ENCODE peak calls at places on chromosomes 13 and 19, in nine cellular contexts. B, X, D, O, A, F, W, V and R are unnamed samples.

GRCh38 chr13:85313761-85314503 is 485.3 kb downstream of the SLITRK6 start:
- DNase-seq in B (no peak), X (no peak), D (no peak), O (peak; percentile 40), A (no peak), F (peak; percentile 57), W (no peak), V (no peak), R (no peak)

GRCh38 chr13:110415669-110416068 is 108.6 kb downstream of the COL4A2 start:
- DNase-seq in B (no peak), X (no peak), D (no peak), O (no peak), A (no peak), F (peak; percentile 50), W (no peak), V (no peak), R (no peak)

GRCh38 chr19:38031423-38031770 is 124.4 kb downstream of the SIPA1L3 start:
- DNase-seq in B (no peak), X (no peak), D (no peak), O (no peak), A (no peak), F (no peak), W (no peak), V (no peak), R (no peak)

GRCh38 chr19:47698631-47699359 is 14.4 kb upstream of the EHD2 start:
- DNase-seq in B (no peak), X (no peak), D (no peak), O (no peak), A (no peak), F (no peak), W (no peak), V (no peak), R (peak; percentile 84)

GRCh38 chr13:20090349-20090748 is 70.5 kb downstream of the GJA3 start:
- DNase-seq in B (no peak), X (no peak), D (no peak), O (no peak), A (no peak), F (no peak), W (no peak), V (no peak), R (no peak)

GRCh38 chr19:46618670-46619231 is 6.1 kb downstream of the PTGIR start:
- DNase-seq in B (no peak), X (no peak), D (no peak), O (no peak), A (no peak), F (no peak), W (no peak), V (no peak), R (peak; percentile 25)

GRCh38 chr19:2216361-2217225 is 19.5 kb downstream of the PLEKHJ1 start:
- DNase-seq in B (no peak), X (no peak), D (no peak), O (no peak), A (no peak), F (no peak), W (no peak), V (no peak), R (no peak)

GRCh38 chr13:106568225-106569003 is 477 bp upstream of the ARGLU1 start:
- DNase-seq in B (no peak), X (no peak), D (no peak), O (no peak), A (no peak), F (no peak), W (no peak), V (no peak), R (no peak)

GRCh38 chr13:111539791-111540446 is 219.5 kb downstream of the TEX29 start:
- DNase-seq in B (no peak), X (peak; percentile 9), D (no peak), O (no peak), A (no peak), F (no peak), W (no peak), V (no peak), R (no peak)

GRCh38 chr19:54609356-54609791 is 15.9 kb downstream of the LILRA1 start:
- DNase-seq in B (no peak), X (no peak), D (no peak), O (no peak), A (no peak), F (no peak), W (no peak), V (no peak), R (no peak)

GRCh38 chr19:6536138-6536671 is 5.4 kb downstream of the TNFSF9 start:
- DNase-seq in B (no peak), X (no peak), D (no peak), O (peak; percentile 79), A (no peak), F (peak; percentile 63), W (peak; percentile 61), V (no peak), R (peak; percentile 39)

GRCh38 chr19:10846500-10847202 is 1.6 kb upstream of the C19orf38 start:
- DNase-seq in B (no peak), X (no peak), D (no peak), O (no peak), A (no peak), F (no peak), W (no peak), V (no peak), R (no peak)

GRCh38 chr13:97493471-97493870 is 59.5 kb downstream of the RAP2A start:
- DNase-seq in B (no peak), X (no peak), D (no peak), O (no peak), A (no peak), F (no peak), W (no peak), V (no peak), R (no peak)

GRCh38 chr19:28727133-28727834 is 485.7 kb downstream of the UQCRFS1 start:
- DNase-seq in B (peak; percentile 82), X (no peak), D (peak; percentile 7), O (no peak), A (no peak), F (no peak), W (peak; percentile 89), V (no peak), R (peak; percentile 77)

GRCh38 chr19:51450730-51451307 is 7.4 kb downstream of the SIGLEC8 start:
- DNase-seq in B (no peak), X (no peak), D (no peak), O (no peak), A (no peak), F (no peak), W (no peak), V (no peak), R (no peak)

GRCh38 chr19:32881766-32882165 is 12.2 kb upstream of the SLC7A9 start:
- DNase-seq in B (no peak), X (no peak), D (no peak), O (no peak), A (no peak), F (no peak), W (no peak), V (no peak), R (no peak)

GRCh38 chr19:19381007-19381926 is 24.2 kb upstream of the GATAD2A start:
- DNase-seq in B (no peak), X (no peak), D (no peak), O (no peak), A (no peak), F (no peak), W (no peak), V (no peak), R (no peak)

GRCh38 chr19:42494321-42494720 is 34.0 kb downstream of the CEACAM1 start:
- DNase-seq in B (no peak), X (no peak), D (no peak), O (no peak), A (no peak), F (no peak), W (no peak), V (no peak), R (no peak)

GRCh38 chr19:34364830-34365462 is at the start of gene GPI:
- DNase-seq in B (peak; percentile 86), X (peak; percentile 9), D (peak; percentile 49), O (peak; percentile 51), A (peak; percentile 37), F (peak; percentile 53), W (peak; percentile 69), V (peak; percentile 87), R (peak; percentile 94)

GRCh38 chr19:36116344-36116637 is 1.0 kb downstream of the TBCB start:
- DNase-seq in B (no peak), X (no peak), D (no peak), O (no peak), A (no peak), F (no peak), W (no peak), V (no peak), R (no peak)

GRCh38 chr19:38792250-38793111 is 3.5 kb downstream of the LGALS7B start:
- DNase-seq in B (no peak), X (no peak), D (no peak), O (no peak), A (no peak), F (no peak), W (peak; percentile 82), V (peak; percentile 81), R (no peak)

GRCh38 chr19:50412419-50412818 is 6.3 kb upstream of the SPIB start:
- DNase-seq in B (no peak), X (no peak), D (no peak), O (no peak), A (no peak), F (no peak), W (no peak), V (no peak), R (no peak)

GRCh38 chr13:79457948-79458347 is 23.0 kb upstream of the NDFIP2 start:
- DNase-seq in B (no peak), X (no peak), D (no peak), O (peak; percentile 45), A (no peak), F (no peak), W (no peak), V (no peak), R (no peak)

GRCh38 chr13:99072356-99072755 is 94.5 kb upstream of the DOCK9 start:
- DNase-seq in B (no peak), X (no peak), D (no peak), O (no peak), A (no peak), F (no peak), W (no peak), V (no peak), R (no peak)

GRCh38 chr13:55073000-55073399 is 2044.4 kb downstream of the OLFM4 start:
- DNase-seq in B (no peak), X (no peak), D (no peak), O (no peak), A (no peak), F (no peak), W (no peak), V (no peak), R (no peak)

GRCh38 chr19:12789098-12789903 is 2.0 kb upstream of the JUNB start:
- DNase-seq in B (no peak), X (no peak), D (no peak), O (no peak), A (no peak), F (peak; percentile 41), W (peak; percentile 37), V (no peak), R (no peak)

GRCh38 chr13:109933476-109933875 is 147.1 kb upstream of the IRS2 start:
- DNase-seq in B (no peak), X (no peak), D (no peak), O (no peak), A (no peak), F (no peak), W (no peak), V (no peak), R (no peak)

GRCh38 chr19:16244091-16244490 is 46.4 kb downstream of the AP1M1 start:
- DNase-seq in B (no peak), X (no peak), D (no peak), O (no peak), A (no peak), F (no peak), W (no peak), V (no peak), R (no peak)

GRCh38 chr13:75357576-75358295 is 124.2 kb downstream of the TBC1D4 start:
- DNase-seq in B (no peak), X (peak; percentile 13), D (no peak), O (peak; percentile 93), A (no peak), F (peak; percentile 67), W (peak; percentile 57), V (no peak), R (no peak)

GRCh38 chr19:10544242-10544752 is 593 bp downstream of the ATG4D start:
- DNase-seq in B (peak; percentile 63), X (no peak), D (no peak), O (no peak), A (peak; percentile 25), F (no peak), W (no peak), V (peak; percentile 75), R (no peak)

GRCh38 chr19:48812094-48812929 is 1.5 kb upstream of the BCAT2 start:
- DNase-seq in B (peak; percentile 91), X (peak; percentile 55), D (peak; percentile 47), O (peak; percentile 83), A (peak; percentile 65), F (peak; percentile 36), W (peak; percentile 92), V (peak; percentile 94), R (peak; percentile 86)